ENCODE peak calls at places on chromosomes 5 and 9, in ten cellular contexts. H is IMR-90, L is heart right ventricle, Q is A549, R is WTC11, Z is body of pancreas, C is Calu3, W is GM13976, T is cardiac muscle cell, E is pancreas. F is an unnamed sample.
A peak's percentile ranks its signal among the peaks of the same experiment; 100 is the strongest.

GRCh38 chr5:119212666-119213065 is 141.8 kb downstream of the DMXL1 start:
- DNase-seq in H (no peak), C (no peak), R (no peak), Q (no peak), T (no peak), Z (no peak), L (no peak), E (no peak), W (no peak), F (no peak)

GRCh38 chr9:81902191-81902590 is 26.0 kb upstream of the SPATA31D4 start:
- DNase-seq in L (no peak), Z (no peak), C (no peak), H (peak; percentile 52), E (no peak), Q (no peak), R (no peak), W (no peak), T (peak; percentile 42), F (no peak)

GRCh38 chr5:135458921-135459331 is 6.8 kb upstream of the TIFAB start:
- DNase-seq in C (peak; percentile 83), T (peak; percentile 91), Q (peak; percentile 36), L (no peak), W (no peak), Z (no peak), R (no peak), H (peak; percentile 35), E (no peak), F (no peak)

GRCh38 chr5:1297243-1297642 is 2.4 kb upstream of the TERT start:
- DNase-seq in C (no peak), E (no peak), H (no peak), W (no peak), T (no peak), L (no peak), Q (no peak), R (no peak), Z (no peak), F (no peak)

GRCh38 chr9:124054671-124055212 is 43.2 kb downstream of the LHX2 start:
- DNase-seq in L (no peak), T (peak; percentile 96), Z (no peak), C (peak; percentile 40), H (peak; percentile 90), W (peak; percentile 77), E (no peak), R (peak; percentile 8), Q (peak; percentile 36), F (no peak)

GRCh38 chr9:3004572-3004971 is 160.7 kb upstream of the PUM3 start:
- DNase-seq in W (no peak), C (no peak), Z (no peak), H (no peak), E (no peak), L (no peak), Q (no peak), R (no peak), T (no peak), F (no peak)

GRCh38 chr5:176133877-176134276 is 104.3 kb upstream of the SIMC1 start:
- DNase-seq in R (no peak), H (no peak), T (no peak), Q (no peak), W (no peak), E (no peak), C (no peak), L (no peak), Z (no peak), F (no peak)

GRCh38 chr5:132481243-132482211 is 9.0 kb downstream of the IRF1 start:
- DNase-seq in L (no peak), R (no peak), W (no peak), Z (no peak), E (no peak), T (no peak), Q (no peak), H (no peak), C (no peak), F (no peak)

GRCh38 chr9:8724284-8725018 is 924.9 kb upstream of the DMAC1 start:
- DNase-seq in T (peak; percentile 3), R (no peak), L (no peak), Z (no peak), W (no peak), H (no peak), Q (no peak), E (no peak), C (no peak), F (peak; percentile 14)

GRCh38 chr5:144307726-144308125 is 137.1 kb downstream of the KCTD16 start:
- DNase-seq in E (peak; percentile 20), W (no peak), R (no peak), C (no peak), L (no peak), H (no peak), Z (peak; percentile 70), T (no peak), Q (no peak), F (no peak)

GRCh38 chr9:35948901-35949318 is 9.0 kb downstream of the OR2S2 start:
- DNase-seq in L (no peak), H (no peak), C (peak; percentile 8), Z (no peak), E (no peak), T (peak; percentile 11), Q (no peak), R (no peak), W (no peak), F (no peak)

GRCh38 chr5:79330071-79330470 is 94.1 kb downstream of the JMY start:
- DNase-seq in L (no peak), H (peak; percentile 18), W (no peak), Z (no peak), R (no peak), T (peak; percentile 31), E (no peak), C (no peak), Q (no peak), F (no peak)

GRCh38 chr9:79578891-79579290 is 7.1 kb downstream of the TLE4 start:
- DNase-seq in Z (no peak), Q (no peak), H (no peak), T (no peak), R (no peak), W (no peak), C (no peak), L (no peak), E (no peak), F (no peak)

GRCh38 chr5:143056331-143056689 is 286.1 kb downstream of the ARHGAP26 start:
- DNase-seq in W (no peak), C (no peak), H (peak; percentile 51), E (no peak), Z (no peak), Q (no peak), L (no peak), R (no peak), T (no peak), F (no peak)

GRCh38 chr9:134357631-134358025 is 31.4 kb downstream of the RXRA start:
- DNase-seq in H (no peak), W (no peak), L (no peak), Q (no peak), E (no peak), C (no peak), T (no peak), Z (no peak), R (no peak), F (no peak)

GRCh38 chr9:131478421-131478868 is 24.3 kb upstream of the POMT1 start:
- DNase-seq in R (peak; percentile 83), L (peak; percentile 53), T (peak; percentile 40), C (peak; percentile 18), H (no peak), W (peak; percentile 63), Z (peak; percentile 42), Q (peak; percentile 49), E (no peak), F (peak; percentile 73)
- TF ChIP-seq CTCF in R (peak; percentile 72), L (peak; percentile 62), T (peak; percentile 49), C (no peak), H (peak; percentile 40), W (no peak), Z (peak; percentile 53), Q (peak; percentile 73), E (peak; percentile 22), F (peak; percentile 56)

GRCh38 chr9:136093995-136094881 is 851 bp downstream of the NACC2 start:
- DNase-seq in E (peak; percentile 77), L (peak; percentile 83), H (peak; percentile 31), W (no peak), Q (peak; percentile 81), Z (peak; percentile 80), R (no peak), T (peak; percentile 72), C (peak; percentile 69), F (peak; percentile 51)

GRCh38 chr9:136092353-136092650 is 2.8 kb downstream of the NACC2 start:
- DNase-seq in T (no peak), Q (no peak), H (no peak), W (no peak), R (no peak), Z (no peak), C (no peak), E (no peak), L (no peak), F (no peak)

GRCh38 chr9:136091582-136092352 is 3.3 kb downstream of the NACC2 start:
- DNase-seq in C (no peak), E (no peak), Z (no peak), T (no peak), L (peak; percentile 12), Q (no peak), W (no peak), H (peak; percentile 20), R (no peak), F (no peak)

GRCh38 chr9:136093331-136093986 is 1.6 kb downstream of the NACC2 start:
- DNase-seq in W (no peak), E (no peak), Z (no peak), C (no peak), L (peak; percentile 62), H (no peak), R (no peak), Q (peak; percentile 51), T (no peak), F (peak; percentile 41)

DNA sequence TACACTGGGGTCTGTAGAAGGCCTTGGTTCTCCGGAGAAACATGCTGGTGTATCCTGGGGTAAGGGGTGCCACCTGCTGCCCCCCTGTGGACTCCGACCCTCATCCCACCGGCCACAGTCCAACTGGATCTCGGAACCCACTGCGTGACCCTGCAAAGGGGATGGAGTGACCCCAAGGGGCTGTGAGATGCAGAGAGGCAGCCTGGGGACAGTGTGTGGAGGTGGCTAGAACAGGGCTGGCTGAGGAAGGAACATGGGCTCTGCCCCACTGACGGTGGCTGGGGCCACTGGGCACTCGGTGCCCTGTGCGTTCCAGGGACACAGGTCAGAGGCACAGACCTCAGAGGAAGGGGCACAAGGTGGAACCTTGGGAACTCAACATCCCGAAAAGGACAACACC is 2.3 kb downstream of the NACC2 start:
- DNase-seq in Q (no peak), W (no peak), L (peak; percentile 14), C (no peak), Z (no peak), H (no peak), R (no peak), E (no peak), T (no peak), F (no peak)
- TF ChIP-seq CTCF in Q (peak; percentile 6), W (no peak), L (no peak), C (no peak), Z (no peak), H (no peak), R (no peak), E (no peak), T (no peak), F (no peak)

GRCh38 chr9:113985968-113986585 is 92.0 kb downstream of the AMBP start:
- DNase-seq in Z (no peak), R (no peak), H (peak; percentile 41), E (no peak), Q (no peak), L (no peak), C (no peak), W (no peak), T (peak; percentile 43), F (no peak)
- TF ChIP-seq CTCF in Z (no peak), R (no peak), H (no peak), E (no peak), Q (no peak), L (no peak), C (no peak), W (no peak), T (no peak), F (no peak)

GRCh38 chr9:98193336-98193944 is 1.0 kb upstream of the CORO2A start:
- DNase-seq in Q (no peak), Z (no peak), C (no peak), L (no peak), E (no peak), W (no peak), R (no peak), T (no peak), H (no peak), F (no peak)
- TF ChIP-seq CTCF in Q (no peak), Z (no peak), C (no peak), L (no peak), E (no peak), W (no peak), R (no peak), T (no peak), H (no peak), F (no peak)

F was measured in nephron progenitor cell.